ENCODE peak calls at places on chromosomes 13 and 19, in four cellular contexts. One of them, this sample, is unnamed.

GRCh38 chr19:18232540-18233223 is 6.4 kb upstream of the PDE4C start:
- DNase-seq in aorta: no peak
- DNase-seq in cardiac fibroblast: peak
- DNase-seq in ELR: peak
- DNase-seq in this sample: peak

GRCh38 chr19:7681336-7682174 is 922 bp downstream of the TRAPPC5 start:
- DNase-seq in aorta: peak
- DNase-seq in ELR: peak
- DNase-seq in cardiac fibroblast: peak
- DNase-seq in this sample: peak

GRCh38 chr13:21203132-21203531 is 26.7 kb downstream of the MRPL57 start:
- DNase-seq in cardiac fibroblast: no peak
- DNase-seq in ELR: peak
- DNase-seq in aorta: no peak
- DNase-seq in this sample: no peak

GRCh38 chr19:50252111-50252886 is 48.9 kb downstream of the MYH14 start:
- DNase-seq in cardiac fibroblast: peak
- DNase-seq in ELR: peak
- DNase-seq in aorta: peak
- DNase-seq in this sample: peak

GRCh38 chr13:95716231-95716630 is 39.3 kb downstream of the DNAJC3 start:
- DNase-seq in ELR: no peak
- DNase-seq in aorta: no peak
- DNase-seq in cardiac fibroblast: no peak
- DNase-seq in this sample: no peak

GRCh38 chr13:46995874-46996273 is 99.0 kb upstream of the HTR2A start:
- DNase-seq in aorta: no peak
- DNase-seq in cardiac fibroblast: no peak
- DNase-seq in ELR: no peak
- DNase-seq in this sample: no peak

GRCh38 chr13:76016799-76017198 is 380.7 kb downstream of the LMO7 start:
- DNase-seq in aorta: no peak
- DNase-seq in cardiac fibroblast: peak
- DNase-seq in ELR: peak
- DNase-seq in this sample: peak

GRCh38 chr13:74132768-74133656 is 1.2 kb downstream of the KLF12 start:
- DNase-seq in cardiac fibroblast: peak
- DNase-seq in ELR: peak
- DNase-seq in aorta: peak
- DNase-seq in this sample: peak

GRCh38 chr19:2986951-2987491 is 9.7 kb downstream of the TLE6 start:
- DNase-seq in cardiac fibroblast: peak
- DNase-seq in ELR: no peak
- DNase-seq in aorta: no peak
- DNase-seq in this sample: no peak

GRCh38 chr19:41588497-41589209 is 12.7 kb downstream of the CEACAM21 start:
- DNase-seq in aorta: no peak
- DNase-seq in cardiac fibroblast: peak
- DNase-seq in ELR: peak
- DNase-seq in this sample: peak

GRCh38 chr13:40061466-40062450 is 406.3 kb downstream of the COG6 start:
- DNase-seq in ELR: peak
- DNase-seq in aorta: no peak
- DNase-seq in cardiac fibroblast: peak
- DNase-seq in this sample: peak

GRCh38 chr19:51114087-51114714 is 6.0 kb upstream of the CTU1 start:
- DNase-seq in cardiac fibroblast: no peak
- DNase-seq in aorta: no peak
- DNase-seq in ELR: no peak
- DNase-seq in this sample: no peak

GRCh38 chr19:8517551-8518442 is 3.8 kb upstream of the ZNF414 start:
- DNase-seq in aorta: no peak
- DNase-seq in cardiac fibroblast: peak
- DNase-seq in ELR: peak
- DNase-seq in this sample: peak

GRCh38 chr19:43532571-43532961 is 422 bp upstream of the ZNF575 start:
- DNase-seq in aorta: peak
- DNase-seq in cardiac fibroblast: no peak
- DNase-seq in ELR: no peak
- DNase-seq in this sample: no peak

GRCh38 chr13:44231786-44232516 is 141.7 kb upstream of the SERP2 start:
- DNase-seq in ELR: peak
- DNase-seq in aorta: peak
- DNase-seq in cardiac fibroblast: peak
- DNase-seq in this sample: peak

GRCh38 chr13:41942462-41943094 is 18.3 kb downstream of the VWA8 start:
- DNase-seq in aorta: no peak
- DNase-seq in cardiac fibroblast: peak
- DNase-seq in ELR: peak
- DNase-seq in this sample: peak

GRCh38 chr13:94712812-94713555 is 639 bp upstream of the SOX21 start:
- DNase-seq in aorta: peak
- DNase-seq in cardiac fibroblast: peak
- DNase-seq in ELR: peak
- DNase-seq in this sample: peak

GRCh38 chr19:42076375-42076944 is 494 bp downstream of the ZNF574 start:
- DNase-seq in cardiac fibroblast: no peak
- DNase-seq in aorta: no peak
- DNase-seq in ELR: no peak
- DNase-seq in this sample: no peak

GRCh38 chr19:40718774-40719391 is 2.0 kb downstream of the ITPKC start:
- DNase-seq in ELR: peak
- DNase-seq in cardiac fibroblast: peak
- DNase-seq in aorta: peak
- DNase-seq in this sample: peak

GRCh38 chr19:13244920-13245319 is 94.7 kb downstream of the IER2 start:
- DNase-seq in ELR: no peak
- DNase-seq in aorta: no peak
- DNase-seq in cardiac fibroblast: no peak
- DNase-seq in this sample: no peak

GRCh38 chr19:2243274-2244121 is 5.6 kb upstream of the AMH start:
- DNase-seq in ELR: no peak
- DNase-seq in cardiac fibroblast: no peak
- DNase-seq in aorta: no peak
- DNase-seq in this sample: no peak

GRCh38 chr19:4284176-4284958 is 5.3 kb downstream of the SHD start:
- DNase-seq in aorta: no peak
- DNase-seq in ELR: peak
- DNase-seq in cardiac fibroblast: no peak
- DNase-seq in this sample: peak

GRCh38 chr19:31717316-31717715 is 368.1 kb upstream of the TSHZ3 start:
- DNase-seq in aorta: no peak
- DNase-seq in ELR: no peak
- DNase-seq in cardiac fibroblast: no peak
- DNase-seq in this sample: no peak

GRCh38 chr19:39196860-39197562 is at the start of gene NCCRP1:
- DNase-seq in aorta: no peak
- DNase-seq in cardiac fibroblast: no peak
- DNase-seq in ELR: no peak
- DNase-seq in this sample: no peak

GRCh38 chr13:51520524-51520923 is 63.7 kb upstream of the WDFY2 start:
- DNase-seq in aorta: no peak
- DNase-seq in cardiac fibroblast: peak
- DNase-seq in ELR: peak
- DNase-seq in this sample: peak

GRCh38 chr19:28497137-28497536 is 715.8 kb downstream of the UQCRFS1 start:
- DNase-seq in cardiac fibroblast: no peak
- DNase-seq in ELR: no peak
- DNase-seq in aorta: no peak
- DNase-seq in this sample: no peak

GRCh38 chr13:99883805-99884204 is 87.8 kb downstream of the ZIC5 start:
- DNase-seq in aorta: no peak
- DNase-seq in cardiac fibroblast: no peak
- DNase-seq in ELR: no peak
- DNase-seq in this sample: no peak

GRCh38 chr19:7831452-7831851 is 1.4 kb downstream of the EVI5L start:
- DNase-seq in aorta: no peak
- DNase-seq in cardiac fibroblast: peak
- DNase-seq in ELR: peak
- DNase-seq in this sample: peak

GRCh38 chr19:53037101-53038097 is 7.1 kb upstream of the ERVV-2 start:
- DNase-seq in cardiac fibroblast: peak
- DNase-seq in aorta: no peak
- DNase-seq in ELR: peak
- DNase-seq in this sample: peak

GRCh38 chr19:18633321-18633720 is 3.5 kb upstream of the KLHL26 start:
- DNase-seq in cardiac fibroblast: no peak
- DNase-seq in ELR: no peak
- DNase-seq in aorta: no peak
- DNase-seq in this sample: no peak

GRCh38 chr13:36913463-36913862 is 6.6 kb downstream of the SMAD9 start:
- DNase-seq in ELR: no peak
- DNase-seq in cardiac fibroblast: no peak
- DNase-seq in aorta: no peak
- DNase-seq in this sample: no peak